ENCODE peak calls at places on chromosome 3, in ten cellular contexts. N is islet precursor cell; F is neuronal stem cell; G is tibial artery; Q is HS-27A; A is activated naive CD4-positive, alpha-beta T cell treated with Interleukin-2 at 50 U/mL for 16 hours; C is PC-9; O is COR-L47; U is fibroblast of lung; M is B cell. I is an unnamed sample.

GRCh38 chr3:185992801-185993467 is 55.1 kb upstream of the TRA2B start:
- DNase-seq in N (peak), F (no peak), G (peak), Q (no peak), A (no peak), C (no peak), O (no peak), U (peak), M (no peak), I (peak)

GRCh38 chr3:32531010-32531647 is 28.5 kb upstream of the CMTM6 start:
- DNase-seq in N (no peak), F (no peak), G (no peak), Q (no peak), A (no peak), C (no peak), O (no peak), U (no peak), M (no peak), I (no peak)

GRCh38 chr3:33030246-33030645 is 66.7 kb downstream of the GLB1 start:
- DNase-seq in N (no peak), F (no peak), G (no peak), Q (no peak), A (no peak), C (no peak), O (no peak), U (no peak), M (no peak), I (no peak)

GRCh38 chr3:130707914-130708601 is 38.6 kb downstream of the PIK3R4 start:
- DNase-seq in N (no peak), F (no peak), G (no peak), Q (no peak), A (no peak), C (no peak), O (no peak), U (no peak), M (no peak), I (no peak)

GRCh38 chr3:38521391-38521987 is 25.3 kb downstream of the EXOG start:
- DNase-seq in N (peak), F (peak), G (peak), Q (peak), A (peak), C (peak), O (peak), U (peak), M (peak), I (peak)

GRCh38 chr3:24160424-24160823 is 215.3 kb downstream of the NR1D2 start:
- DNase-seq in N (peak), F (peak), G (no peak), Q (no peak), A (no peak), C (no peak), O (no peak), U (peak), M (no peak), I (peak)

GRCh38 chr3:50930371-50931208 is 255.9 kb downstream of the DOCK3 start:
- DNase-seq in N (no peak), F (no peak), G (no peak), Q (no peak), A (no peak), C (no peak), O (no peak), U (no peak), M (no peak), I (no peak)

GRCh38 chr3:118057086-118057485 is 977.6 kb downstream of the IGSF11 start:
- DNase-seq in N (no peak), F (no peak), G (no peak), Q (no peak), A (no peak), C (no peak), O (no peak), U (peak), M (no peak), I (no peak)

I was measured in HFFc6.